ENCODE peak calls at places on chromosomes 6 and 20, in seven cellular contexts. Y is A549, T is H1, G is SK-N-SH, J is HCT116, W is K562, N is HepG2. X is an unnamed sample.

GRCh38 chr6:78570044-78570443 is 297.3 kb upstream of the IRAK1BP1 start:
- DNase-seq in W (no peak), N (no peak), T (peak; percentile 21), Y (no peak), G (no peak), J (no peak), X (no peak)

GRCh38 chr6:15065603-15066002 is 180.3 kb upstream of the JARID2 start:
- DNase-seq in N (no peak), W (no peak), J (no peak), G (no peak), T (no peak), Y (no peak), X (peak; percentile 85)

GRCh38 chr6:42674780-42675179 is 47.6 kb downstream of the PRPH2 start:
- DNase-seq in Y (no peak), T (no peak), G (no peak), J (no peak), N (no peak), W (no peak), X (no peak)

GRCh38 chr6:37011656-37012378 is 6.4 kb downstream of the FGD2 start:
- DNase-seq in G (no peak), W (no peak), Y (no peak), N (no peak), J (no peak), T (no peak), X (peak; percentile 79)

GRCh38 chr20:17936791-17937687 is 31.6 kb downstream of the SNX5 start:
- DNase-seq in Y (no peak), J (no peak), N (no peak), G (no peak), T (no peak), W (no peak), X (peak; percentile 81)

GRCh38 chr20:61056136-61056535 is 195.9 kb upstream of the CDH4 start:
- DNase-seq in Y (no peak), J (no peak), G (no peak), T (no peak), N (no peak), W (no peak), X (no peak)

GRCh38 chr6:63584125-63584514 is 11.8 kb downstream of the LOC128125822 start:
- DNase-seq in W (no peak), Y (no peak), G (no peak), J (no peak), T (no peak), N (no peak), X (peak; percentile 42)

GRCh38 chr6:3577517-3577916 is 120.7 kb upstream of the SLC22A23 start:
- DNase-seq in J (no peak), Y (no peak), W (no peak), G (no peak), N (no peak), T (no peak), X (no peak)

DNA sequence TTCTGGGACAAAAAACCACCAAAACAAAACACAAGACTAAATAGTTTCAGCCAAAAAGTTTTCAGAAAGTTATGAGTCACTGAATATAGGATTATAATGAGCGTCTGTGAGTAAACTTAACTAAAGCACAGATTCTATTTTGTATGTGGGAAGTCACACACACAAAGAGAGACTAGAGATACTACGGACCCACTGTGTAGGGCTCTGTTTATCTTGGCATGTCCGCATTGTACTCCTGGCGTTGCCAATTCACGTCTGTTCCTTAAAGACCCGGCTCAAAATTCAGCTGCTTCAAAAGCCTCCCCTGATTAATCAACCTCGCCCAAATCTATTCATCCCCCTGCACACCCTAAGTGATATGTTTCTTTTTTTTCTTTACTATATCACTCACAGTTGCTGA is 26.3 kb upstream of the SMOC2 start:
- DNase-seq in Y (no peak), W (no peak), J (no peak), N (no peak), T (no peak), G (no peak), X (no peak)
- TF ChIP-seq RAD21 in Y (no peak), W (no peak), J (no peak), N (no peak), T (no peak), G (no peak), X (no peak)

GRCh38 chr20:19095762-19096161 is 116.7 kb upstream of the SLC24A3 start:
- DNase-seq in T (peak; percentile 43), Y (peak; percentile 32), J (no peak), N (no peak), W (no peak), G (no peak), X (no peak)
- TF ChIP-seq RAD21 in T (peak; percentile 5), Y (no peak), J (no peak), N (no peak), W (no peak), G (no peak), X (no peak)

GRCh38 chr20:48698507-48699267 is 129.1 kb downstream of the PREX1 start:
- DNase-seq in N (no peak), W (peak; percentile 56), Y (no peak), J (no peak), G (no peak), T (no peak), X (no peak)

GRCh38 chr20:48694466-48694865 is 133.3 kb downstream of the PREX1 start:
- DNase-seq in N (no peak), T (no peak), J (no peak), W (no peak), Y (no peak), G (no peak), X (no peak)

GRCh38 chr20:48695738-48696137 is 132.1 kb downstream of the PREX1 start:
- DNase-seq in J (no peak), G (no peak), W (no peak), N (no peak), Y (no peak), T (no peak), X (no peak)

GRCh38 chr20:48697845-48698491 is 129.8 kb downstream of the PREX1 start:
- DNase-seq in W (peak; percentile 20), N (peak; percentile 87), G (peak; percentile 76), J (no peak), Y (peak; percentile 56), T (no peak), X (peak; percentile 64)

GRCh38 chr20:48695255-48695654 is 132.5 kb downstream of the PREX1 start:
- DNase-seq in J (no peak), N (no peak), W (no peak), Y (no peak), G (peak; percentile 58), T (no peak), X (no peak)
- TF ChIP-seq RAD21 in J (no peak), N (no peak), W (no peak), Y (no peak), G (no peak), T (no peak), X (no peak)

GRCh38 chr6:87791485-87791884 is 89.5 kb upstream of the AKIRIN2 start:
- DNase-seq in Y (no peak), W (no peak), T (no peak), G (no peak), N (no peak), J (no peak), X (no peak)

GRCh38 chr6:87791029-87791428 is 89.0 kb upstream of the AKIRIN2 start:
- DNase-seq in N (no peak), W (no peak), J (no peak), T (no peak), G (no peak), Y (no peak), X (peak; percentile 16)

GRCh38 chr6:87788141-87788540 is 86.1 kb upstream of the AKIRIN2 start:
- DNase-seq in J (no peak), T (no peak), G (no peak), W (no peak), Y (no peak), N (no peak), X (no peak)

GRCh38 chr6:87789900-87790290 is 87.9 kb upstream of the AKIRIN2 start:
- DNase-seq in J (no peak), G (no peak), W (no peak), T (no peak), Y (no peak), N (no peak), X (no peak)

GRCh38 chr6:87789198-87789899 is 87.3 kb upstream of the AKIRIN2 start:
- DNase-seq in Y (peak; percentile 90), J (no peak), W (no peak), G (no peak), N (peak; percentile 93), T (no peak), X (peak; percentile 46)
- TF ChIP-seq RAD21 in Y (no peak), J (no peak), W (no peak), G (no peak), N (no peak), T (no peak), X (no peak)

GRCh38 chr6:16316741-16317251 is 78.4 kb downstream of the GMPR start:
- DNase-seq in N (peak; percentile 49), Y (peak; percentile 26), T (no peak), G (peak; percentile 72), J (peak; percentile 39), W (peak; percentile 83), X (peak; percentile 89)
- TF ChIP-seq RAD21 in N (no peak), Y (no peak), T (peak; percentile 28), G (peak; percentile 50), J (peak; percentile 40), W (no peak), X (peak; percentile 49)

DNA sequence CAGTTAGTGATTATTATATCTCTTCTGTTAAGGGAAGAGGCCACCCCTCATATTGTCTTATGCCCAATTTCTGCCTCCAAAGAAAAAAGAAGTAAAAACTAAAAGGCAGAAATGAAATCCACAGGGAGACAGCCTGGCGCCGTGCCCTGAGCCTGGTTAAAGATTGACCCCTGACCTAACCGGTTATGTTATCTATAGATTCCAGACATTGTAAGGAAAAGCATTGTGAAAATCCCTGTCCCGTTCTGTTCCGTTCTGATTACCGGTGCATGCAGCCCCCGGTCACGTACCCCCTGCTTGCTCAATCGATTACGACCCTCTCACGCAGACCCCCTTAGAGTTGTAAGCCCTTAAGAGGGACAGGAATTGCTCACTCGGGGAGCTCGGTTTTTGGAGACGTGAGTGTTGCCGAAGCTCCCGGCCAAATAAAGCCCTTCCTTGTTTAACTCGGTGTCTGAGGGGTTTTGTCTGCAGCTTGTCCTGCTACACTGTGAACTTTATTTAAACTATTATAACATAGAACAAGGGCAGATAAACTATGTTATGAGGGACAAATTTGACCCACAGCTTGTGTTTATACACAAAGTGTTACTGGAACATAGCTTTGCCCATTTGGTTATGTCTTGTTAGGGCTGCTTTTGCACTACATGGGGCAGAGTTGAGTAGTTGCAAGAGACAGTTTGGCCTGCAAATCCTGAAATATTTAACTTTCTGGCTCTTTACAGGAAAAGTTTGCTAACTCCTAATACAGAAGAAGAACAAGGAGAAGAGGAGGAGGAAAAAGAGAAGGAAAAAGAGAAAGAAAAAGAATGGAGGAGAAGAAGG is 49.6 kb downstream of the CD24 start:
- DNase-seq in W (peak; percentile 65), G (no peak), T (no peak), Y (no peak), N (peak; percentile 35), J (no peak), X (no peak)
- TF ChIP-seq RAD21 in W (no peak), G (no peak), T (no peak), Y (no peak), N (no peak), J (no peak), X (no peak)

GRCh38 chr6:45052325-45052724 is 275.8 kb upstream of the RUNX2 start:
- DNase-seq in T (no peak), G (no peak), W (no peak), N (no peak), Y (no peak), J (no peak), X (no peak)
- TF ChIP-seq RAD21 in T (no peak), G (no peak), W (no peak), N (no peak), Y (no peak), J (no peak), X (no peak)